ENCODE peak calls at places on chromosomes 6 and 20, in eight cellular contexts. P is uterus, R is lung, V is WERI-Rb-1, H is H1, I is fibroblast of lung, K is spleen, A is thoracic aorta. C is an unnamed sample. For H3K36me3, the result is how much of the 10 kb centered on the place peaks cover.

GRCh38 chr6:23587582-23587981 is 538.4 kb upstream of the NRSN1 start:
- DNase-seq in R (no peak), H (no peak), K (no peak), P (no peak), A (no peak), I (no peak), V (no peak), C (no peak)

GRCh38 chr20:57189713-57190112 is 76.7 kb downstream of the BMP7 start:
- DNase-seq in R (no peak), K (no peak), I (no peak), V (no peak), P (no peak), A (no peak), H (no peak), C (no peak)

GRCh38 chr6:31203345-31203979 is 33.0 kb upstream of the POU5F1 start:
- DNase-seq in K (no peak), H (no peak), P (peak), R (no peak), I (peak), A (no peak), V (no peak), C (no peak)

GRCh38 chr6:53322188-53323029 is 26.3 kb downstream of the ELOVL5 start:
- DNase-seq in K (no peak), I (peak), H (no peak), A (no peak), V (no peak), R (no peak), P (no peak), C (no peak)

GRCh38 chr6:98946877-98947410 is 802 bp downstream of the FBXL4 start:
- DNase-seq in A (no peak), P (peak), V (peak), H (no peak), K (peak), I (peak), R (peak), C (peak)

GRCh38 chr6:13400772-13401171 is 72.4 kb upstream of the TBC1D7 start:
- DNase-seq in K (no peak), I (no peak), H (no peak), R (no peak), V (no peak), A (no peak), P (no peak), C (no peak)

GRCh38 chr6:128597004-128597403 is 76.6 kb upstream of the PTPRK start:
- DNase-seq in A (no peak), I (no peak), V (no peak), H (no peak), K (no peak), P (no peak), R (no peak), C (no peak)

GRCh38 chr20:51404297-51405060 is 138.0 kb downstream of the NFATC2 start:
- DNase-seq in H (no peak), K (peak), R (no peak), V (no peak), A (no peak), I (no peak), P (no peak), C (no peak)

GRCh38 chr6:154410619-154411044 is 54.0 kb upstream of the IPCEF1 start:
- DNase-seq in R (peak), V (no peak), P (peak), I (peak), H (no peak), K (no peak), A (peak), C (no peak)

GRCh38 chr6:22149501-22150490 is 147.0 kb downstream of the PRL start:
- DNase-seq in I (peak), K (no peak), R (no peak), H (no peak), A (no peak), P (no peak), V (peak), C (peak)

GRCh38 chr6:854405-855073 is 161.6 kb upstream of the EXOC2 start:
- DNase-seq in R (no peak), I (peak), A (no peak), H (no peak), P (no peak), K (no peak), V (no peak), C (no peak)

GRCh38 chr6:90350689-90351554 is 54.3 kb upstream of the BACH2 start:
- DNase-seq in P (no peak), H (no peak), V (no peak), A (no peak), R (no peak), K (no peak), I (peak), C (no peak)

GRCh38 chr6:161748535-161749386 is 474.9 kb upstream of the AGPAT4 start:
- DNase-seq in A (no peak), V (peak), K (no peak), I (peak), H (peak), P (no peak), R (no peak), C (peak)

GRCh38 chr6:56524891-56525703 is 117.6 kb downstream of the DST start:
- DNase-seq in K (no peak), P (peak), H (no peak), A (no peak), R (no peak), I (peak), V (no peak), C (no peak)

DNA sequence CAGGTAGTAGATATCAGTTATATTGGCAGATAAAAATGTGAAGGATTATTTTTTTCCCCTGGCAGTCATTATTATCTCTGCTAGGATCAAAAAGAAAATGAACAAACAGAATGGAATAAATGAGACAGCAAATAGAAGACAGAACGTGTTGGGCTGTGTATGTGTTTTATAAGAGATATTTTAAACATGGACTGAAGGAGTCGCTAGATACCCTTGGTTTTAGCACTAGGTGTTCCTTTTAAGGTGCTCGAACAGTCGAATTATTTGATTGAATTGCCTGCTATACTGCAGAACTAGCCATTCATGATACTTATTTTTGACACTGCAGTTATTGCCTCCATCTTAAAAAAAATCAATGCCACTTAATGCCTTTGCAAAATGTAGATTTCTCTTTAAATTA is 3.7 kb downstream of the GRIK2 start:
- DNase-seq in K (no peak), A (no peak), H (no peak), R (no peak), I (peak), P (no peak), V (no peak), C (peak)
- TF ChIP-seq CTCF in K (no peak), A (no peak), H (peak), R (no peak), I (no peak), P (no peak), V (peak), C (peak)

DNA sequence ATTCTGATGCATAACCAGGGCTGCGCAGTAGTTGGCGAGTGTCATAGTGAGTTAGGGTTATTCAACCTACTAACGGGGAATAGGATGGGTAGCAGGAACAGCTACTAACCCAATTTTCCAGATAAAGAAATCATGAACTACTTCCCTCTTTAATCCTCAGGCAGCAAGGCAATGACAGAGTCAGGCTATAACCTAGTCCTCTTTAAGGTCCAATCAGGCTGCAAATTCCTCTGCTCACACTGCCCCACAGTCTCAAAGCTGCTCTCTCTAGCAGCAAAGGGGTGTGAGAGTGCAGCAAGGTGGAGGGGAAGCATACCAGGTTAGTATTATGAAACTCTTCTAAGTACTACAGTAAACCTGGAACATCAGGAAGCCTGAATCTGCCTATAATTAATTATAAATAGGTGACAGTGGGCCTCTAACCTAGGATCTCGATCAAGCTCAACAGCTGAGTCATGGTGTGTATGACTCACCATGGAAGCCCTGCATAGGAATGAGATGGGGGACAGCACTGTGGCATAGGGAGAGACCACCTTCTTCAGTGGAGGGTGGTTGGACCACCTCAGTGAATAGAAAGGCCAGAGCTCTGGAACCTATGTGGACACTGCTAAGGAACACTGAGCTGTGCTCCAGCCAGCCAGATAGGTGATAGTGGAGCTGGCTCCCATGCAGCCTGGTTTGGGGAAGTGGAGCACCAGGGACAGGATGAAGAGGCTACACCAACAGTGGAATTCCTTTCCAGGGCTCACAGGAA is 7.9 kb downstream of the PEX6 start:
- DNase-seq in A (no peak), K (no peak), H (no peak), V (no peak), P (no peak), I (no peak), R (no peak), C (no peak)
- H3K36me3 ChIP-seq in A (under half), K (half or more), H (under half), V (under half), P (under half), I (under half), R (under half), C (under half)

DNA sequence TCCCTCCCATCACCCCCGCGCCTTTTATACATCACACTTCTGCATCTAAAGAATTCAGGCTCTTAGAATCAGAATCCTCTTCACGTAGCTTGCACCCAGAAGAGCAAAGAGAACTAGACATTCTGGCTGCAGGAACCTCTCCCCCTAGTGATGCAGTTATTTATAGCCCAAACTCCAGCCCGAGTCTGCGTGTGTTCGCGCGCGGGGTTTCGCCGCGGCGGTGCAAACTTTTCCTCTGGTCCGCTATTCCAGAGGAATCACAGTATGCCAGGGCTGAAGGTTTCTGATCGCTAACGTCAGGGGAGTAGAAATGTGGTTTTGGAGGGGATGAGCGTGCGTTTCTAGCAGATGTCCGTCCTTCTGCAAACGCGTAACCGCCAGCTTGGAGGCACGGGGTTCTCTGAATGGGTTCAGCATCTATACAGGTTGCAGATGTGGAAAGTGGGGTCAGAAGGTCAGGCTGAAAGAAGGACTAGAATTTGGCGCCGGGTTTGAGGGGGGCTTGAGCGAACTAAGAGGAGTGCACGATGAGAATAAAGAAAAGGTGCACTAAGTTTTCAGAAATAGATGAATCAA is 1.9 kb downstream of the EPHA7 start:
- DNase-seq in A (no peak), P (no peak), I (peak), H (no peak), K (no peak), V (no peak), R (no peak), C (no peak)
- TF ChIP-seq CTCF in A (no peak), P (no peak), I (no peak), H (no peak), K (no peak), V (peak), R (no peak), C (peak)

GRCh38 chr6:35638679-35639078 is 50.0 kb downstream of the FKBP5 start:
- DNase-seq in V (no peak), K (no peak), I (no peak), H (no peak), P (no peak), A (no peak), R (no peak), C (no peak)

GRCh38 chr6:35633579-35634089 is 55.1 kb downstream of the FKBP5 start:
- DNase-seq in A (no peak), I (no peak), H (no peak), P (no peak), K (no peak), R (no peak), V (no peak), C (peak)

GRCh38 chr6:35635601-35636597 is 52.8 kb downstream of the FKBP5 start:
- DNase-seq in I (peak), V (no peak), K (no peak), R (no peak), H (no peak), A (no peak), P (no peak), C (no peak)

GRCh38 chr6:35637911-35638310 is 50.8 kb downstream of the FKBP5 start:
- DNase-seq in P (no peak), V (no peak), H (no peak), I (no peak), K (no peak), A (no peak), R (no peak), C (no peak)

GRCh38 chr6:35634316-35634715 is 54.4 kb downstream of the FKBP5 start:
- DNase-seq in P (no peak), I (peak), V (no peak), K (no peak), A (no peak), R (no peak), H (no peak), C (no peak)
- H3K36me3 ChIP-seq in P (under half), I (under half), V (half or more), K (half or more), A (half or more), R (under half), H (under half), C (under half)

DNA sequence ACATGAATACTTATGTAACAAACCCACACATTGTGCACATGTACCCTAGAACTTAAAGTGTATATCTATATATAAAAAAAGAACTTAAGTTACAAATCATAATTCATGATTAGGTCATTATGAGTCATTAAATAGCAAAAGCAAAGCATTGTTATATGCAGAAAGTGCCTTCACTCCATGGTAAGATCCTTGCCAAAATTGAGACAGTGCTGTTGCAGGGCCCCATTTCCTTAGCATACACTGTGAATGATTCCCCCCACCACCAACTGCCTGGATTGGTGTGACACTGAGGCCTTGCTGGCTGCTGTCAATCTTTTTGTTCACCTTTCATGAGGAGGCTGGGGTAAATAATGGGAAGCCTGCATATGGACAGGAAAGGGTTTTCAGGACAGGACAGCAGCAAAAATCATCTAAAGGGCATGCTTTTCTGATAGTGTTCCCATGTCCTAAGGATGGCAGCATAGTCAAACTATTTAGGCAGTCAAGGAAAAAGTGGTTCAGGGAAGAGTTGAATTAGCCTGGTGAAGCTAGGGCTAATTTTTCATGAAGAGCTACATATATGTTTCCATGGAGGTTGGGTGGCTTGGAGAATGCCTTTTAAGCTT is 188.2 kb upstream of the ASCC3 start:
- DNase-seq in I (no peak), V (no peak), P (no peak), H (no peak), K (no peak), A (no peak), R (no peak), C (no peak)
- TF ChIP-seq CTCF in I (no peak), V (no peak), P (no peak), H (peak), K (no peak), A (no peak), R (no peak), C (no peak)

DNA sequence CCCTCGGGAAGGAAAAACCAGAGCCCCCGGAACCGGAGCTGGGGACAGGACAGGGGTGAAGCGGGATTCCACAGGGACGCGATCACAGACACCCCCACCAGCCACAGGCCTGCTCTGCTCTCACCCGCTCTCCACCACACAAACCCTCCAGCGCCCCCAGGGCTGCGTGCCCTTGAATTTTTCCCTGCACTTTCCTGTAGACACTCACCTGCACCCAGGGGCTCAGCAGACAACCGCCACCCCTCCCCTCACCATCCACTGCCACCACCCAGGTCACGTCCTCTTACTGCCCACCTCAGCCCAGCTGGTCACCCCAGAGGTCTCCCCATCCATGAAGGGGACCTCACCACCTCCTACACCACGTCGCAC is 631 bp downstream of the ULBP2 start:
- DNase-seq in A (no peak), R (no peak), P (no peak), K (no peak), H (no peak), I (no peak), V (no peak), C (no peak)
- H3K36me3 ChIP-seq in A (under half), R (under half), P (under half), K (under half), H (under half), I (under half), V (under half), C (under half)

GRCh38 chr20:52747736-52748135 is 224.4 kb upstream of the TSHZ2 start:
- DNase-seq in R (no peak), A (no peak), P (peak), I (peak), H (no peak), K (no peak), V (peak), C (peak)
- TF ChIP-seq CTCF in R (no peak), A (no peak), P (peak), I (no peak), H (peak), K (no peak), V (peak), C (peak)

DNA sequence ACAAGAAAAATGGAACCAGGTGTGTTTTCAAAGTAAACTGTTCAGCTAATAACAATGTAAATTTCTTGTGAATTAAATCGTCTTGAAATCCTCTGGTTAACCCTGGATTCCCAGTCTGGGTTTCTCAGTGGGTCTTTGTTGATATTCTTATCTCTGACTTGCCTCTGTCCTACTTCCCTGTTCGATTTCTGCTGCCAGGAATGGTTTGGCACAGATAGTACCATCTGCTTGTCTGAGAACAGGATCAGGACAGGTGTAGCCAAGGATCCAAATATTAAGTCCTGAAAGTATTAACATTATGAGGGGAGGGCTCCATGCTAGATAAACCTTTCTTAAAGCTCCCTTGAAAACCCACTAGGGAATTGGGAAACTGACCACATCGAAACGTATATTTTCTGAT is 30.1 kb downstream of the ARFGEF2 start:
- DNase-seq in I (no peak), H (no peak), V (no peak), A (no peak), P (no peak), R (no peak), K (no peak), C (no peak)
- H3K36me3 ChIP-seq in I (under half), H (under half), V (half or more), A (under half), P (under half), R (under half), K (half or more), C (under half)

C was measured in neural progenitor cell.